ENCODE peak calls at places on chromosome 7, in five cellular contexts. R is endothelial cell; X is stimulated activated CD4-positive, alpha-beta T cell treated with anti-CD3 and anti-CD28 coated beads, Interleukin-12 subunit alpha, Interleukin-12 subunit beta, amount 100 ng/mL, for 48 hours; T is left ventricle myocardium inferior; J is HTR-8/SVneo. E is an unnamed sample.

GRCh38 chr7:123624527-123625183 is 23.0 kb downstream of the ASB15 start:
- DNase-seq in R (peak), X (peak), T (peak), J (no peak), E (peak)

GRCh38 chr7:107564553-107565298 is 955 bp downstream of the DUS4L start:
- DNase-seq in R (no peak), X (no peak), T (no peak), J (no peak), E (no peak)

GRCh38 chr7:54014765-54015164 is 527.4 kb upstream of the VSTM2A start:
- DNase-seq in R (no peak), X (no peak), T (no peak), J (no peak), E (no peak)

GRCh38 chr7:74187915-74188675 is 13.9 kb downstream of the EIF4H start:
- DNase-seq in R (no peak), X (no peak), T (no peak), J (no peak), E (no peak)

GRCh38 chr7:131288446-131288845 is 39.2 kb upstream of the MKLN1 start:
- DNase-seq in R (no peak), X (no peak), T (no peak), J (no peak), E (no peak)

GRCh38 chr7:111168182-111168581 is 77.3 kb downstream of the LRRN3 start:
- DNase-seq in R (no peak), X (no peak), T (no peak), J (no peak), E (no peak)

GRCh38 chr7:44157116-44158059 is 16.3 kb upstream of the MYL7 start:
- DNase-seq in R (no peak), X (no peak), T (no peak), J (no peak), E (peak)

GRCh38 chr7:20745716-20746115 is 41.0 kb downstream of the SP8 start:
- DNase-seq in R (no peak), X (no peak), T (no peak), J (no peak), E (peak)

GRCh38 chr7:96300981-96301380 is 20.9 kb downstream of the SLC25A13 start:
- DNase-seq in R (no peak), X (no peak), T (no peak), J (no peak), E (no peak)

GRCh38 chr7:151462306-151462779 is 22.4 kb upstream of the CRYGN start:
- DNase-seq in R (no peak), X (no peak), T (no peak), J (no peak), E (no peak)

GRCh38 chr7:32942783-32943653 is 14.2 kb upstream of the FKBP9 start:
- DNase-seq in R (peak), X (peak), T (peak), J (peak), E (peak)

GRCh38 chr7:40755438-40755837 is 620.6 kb downstream of the SUGCT start:
- DNase-seq in R (no peak), X (no peak), T (no peak), J (no peak), E (no peak)

GRCh38 chr7:54015251-54015650 is 526.9 kb upstream of the VSTM2A start:
- DNase-seq in R (no peak), X (no peak), T (no peak), J (no peak), E (no peak)

GRCh38 chr7:126026421-126027088 is 1096.9 kb upstream of the POT1 start:
- DNase-seq in R (no peak), X (no peak), T (no peak), J (no peak), E (no peak)

GRCh38 chr7:38291117-38291647 is 17.7 kb upstream of the TARP start:
- DNase-seq in R (no peak), X (no peak), T (no peak), J (no peak), E (peak)

GRCh38 chr7:51209426-51209825 is 107.2 kb downstream of the COBL start:
- DNase-seq in R (no peak), X (no peak), T (no peak), J (no peak), E (no peak)

GRCh38 chr7:152870106-152870693 is 110.6 kb downstream of the ACTR3B start:
- DNase-seq in R (no peak), X (no peak), T (no peak), J (no peak), E (no peak)

GRCh38 chr7:132756482-132756990 is 180.3 kb upstream of the PLXNA4 start:
- DNase-seq in R (no peak), X (no peak), T (no peak), J (no peak), E (no peak)

GRCh38 chr7:149103424-149103823 is 12.9 kb upstream of the ZNF786 start:
- DNase-seq in R (no peak), X (no peak), T (no peak), J (no peak), E (peak)

GRCh38 chr7:123372368-123372767 is 162.0 kb downstream of the IQUB start:
- DNase-seq in R (no peak), X (no peak), T (no peak), J (no peak), E (no peak)

GRCh38 chr7:13641699-13642098 is 347.8 kb downstream of the ETV1 start:
- DNase-seq in R (peak), X (no peak), T (no peak), J (peak), E (no peak)

GRCh38 chr7:33874943-33875342 is 30.4 kb upstream of the BMPER start:
- DNase-seq in R (no peak), X (no peak), T (no peak), J (no peak), E (no peak)

GRCh38 chr7:15515201-15515777 is 46.5 kb downstream of the AGMO start:
- DNase-seq in R (no peak), X (no peak), T (no peak), J (no peak), E (no peak)

GRCh38 chr7:24069751-24070150 is 214.2 kb upstream of the NPY start:
- DNase-seq in R (no peak), X (no peak), T (no peak), J (no peak), E (no peak)

GRCh38 chr7:111108526-111108925 is 17.6 kb downstream of the LRRN3 start:
- DNase-seq in R (no peak), X (no peak), T (no peak), J (no peak), E (no peak)

GRCh38 chr7:30556854-30557644 is 37.6 kb upstream of the GARS1 start:
- DNase-seq in R (no peak), X (no peak), T (no peak), J (no peak), E (peak)

GRCh38 chr7:18566829-18567228 is 71.3 kb downstream of the HDAC9 start:
- DNase-seq in R (no peak), X (no peak), T (no peak), J (no peak), E (no peak)

GRCh38 chr7:104111294-104111693 is 96.5 kb downstream of the ORC5 start:
- DNase-seq in R (no peak), X (no peak), T (no peak), J (no peak), E (no peak)

GRCh38 chr7:73966941-73967831 is 60.8 kb upstream of the ELN start:
- DNase-seq in R (no peak), X (no peak), T (no peak), J (no peak), E (no peak)

GRCh38 chr7:130486114-130486962 is 5.5 kb upstream of the MEST start:
- DNase-seq in R (peak), X (peak), T (peak), J (no peak), E (peak)

GRCh38 chr7:3168370-3168769 is 124.7 kb upstream of the CARD11 start:
- DNase-seq in R (no peak), X (no peak), T (peak), J (no peak), E (no peak)